ENCODE peak calls at places on chromosomes 12 and 14, in nine cellular contexts. A is A549; C is naive thymus-derived CD4-positive, alpha-beta T cell; V is K562; E is upper lobe of left lung; U is CD8-positive, alpha-beta T cell; W is stimulated activated memory B cell treated with anti-CD40 and anti-IgM and Interleukin-4, amounts not matched to agents 10 μg/mL and 1 μg/mL and 100 μg/mL, for 72 hours; M is heart left ventricle; T is heart right ventricle. L is an unnamed sample.
A peak's percentile ranks its signal among the peaks of the same experiment; 100 is the strongest.

GRCh38 chr12:80769553-80770140 is 52.9 kb downstream of the MYF5 start:
- ATAC-seq in A (no peak), C (no peak), V (no peak), E (no peak), U (no peak), W (no peak), M (no peak), T (no peak), L (no peak)

GRCh38 chr12:4540170-4540569 is 1.5 kb downstream of the RAD51AP1 start:
- ATAC-seq in A (no peak), C (no peak), V (no peak), E (no peak), U (no peak), W (no peak), M (no peak), T (no peak), L (no peak)

GRCh38 chr14:90275820-90276219 is 19.5 kb downstream of the PSMC1 start:
- ATAC-seq in A (peak; percentile 15), C (no peak), V (no peak), E (no peak), U (no peak), W (no peak), M (no peak), T (no peak), L (peak; percentile 9)

GRCh38 chr12:63826002-63826585 is 18.4 kb upstream of the SRGAP1 start:
- ATAC-seq in A (peak; percentile 92), C (peak; percentile 53), V (peak; percentile 70), E (peak; percentile 83), U (peak; percentile 38), W (no peak), M (peak; percentile 67), T (peak; percentile 64), L (peak; percentile 91)

GRCh38 chr12:13238204-13238603 is 41.7 kb downstream of the EMP1 start:
- ATAC-seq in A (no peak), C (no peak), V (no peak), E (no peak), U (no peak), W (no peak), M (no peak), T (no peak), L (no peak)

GRCh38 chr12:131885543-131886057 is 8.8 kb upstream of the ULK1 start:
- ATAC-seq in A (no peak), C (no peak), V (no peak), E (no peak), U (no peak), W (no peak), M (no peak), T (no peak), L (no peak)

GRCh38 chr12:83462419-83462818 is 775.7 kb downstream of the TMTC2 start:
- ATAC-seq in A (no peak), C (no peak), V (no peak), E (no peak), U (no peak), W (no peak), M (peak; percentile 39), T (no peak), L (no peak)

GRCh38 chr14:65287264-65288131 is 125.0 kb upstream of the FUT8 start:
- ATAC-seq in A (no peak), C (peak; percentile 84), V (peak; percentile 47), E (peak; percentile 20), U (peak; percentile 77), W (peak; percentile 88), M (peak; percentile 22), T (peak; percentile 15), L (no peak)

GRCh38 chr12:92193063-92193462 is 47.4 kb upstream of the BTG1 start:
- ATAC-seq in A (no peak), C (no peak), V (no peak), E (no peak), U (no peak), W (no peak), M (no peak), T (no peak), L (no peak)

GRCh38 chr14:100076133-100076532 is 10.9 kb downstream of the EVL start:
- ATAC-seq in A (peak; percentile 90), C (peak; percentile 64), V (peak; percentile 92), E (peak; percentile 70), U (no peak), W (peak; percentile 72), M (peak; percentile 51), T (peak; percentile 50), L (peak; percentile 55)

GRCh38 chr12:115375188-115375991 is 691.4 kb upstream of the TBX3 start:
- ATAC-seq in A (peak; percentile 81), C (no peak), V (no peak), E (peak; percentile 78), U (no peak), W (no peak), M (peak; percentile 51), T (peak; percentile 67), L (peak; percentile 87)

GRCh38 chr12:42631507-42631906 is 42.0 kb upstream of the PRICKLE1 start:
- ATAC-seq in A (no peak), C (no peak), V (no peak), E (no peak), U (no peak), W (no peak), M (no peak), T (no peak), L (no peak)

GRCh38 chr12:95571369-95571768 is 20.1 kb upstream of the USP44 start:
- ATAC-seq in A (no peak), C (no peak), V (no peak), E (no peak), U (no peak), W (peak; percentile 68), M (no peak), T (no peak), L (no peak)

L was measured in SK-N-SH treated with all-trans-retinoic acid at 6 μM for 48 hours.